ENCODE peak calls at places on chromosomes 11 and 22, in six cellular contexts. K is ovary, B is Peyer's patch, O is Karpas-422, V is lung, X is breast epithelium. H is an unnamed sample.

GRCh38 chr11:57453543-57454177 is 6.7 kb upstream of the RTN4RL2 start:
- DNase-seq in O (no peak), V (no peak), X (no peak), B (no peak), K (no peak), H (no peak)

GRCh38 chr11:13462311-13462927 is 603 bp downstream of the BTBD10 start:
- DNase-seq in O (peak), V (peak), K (peak), B (no peak), X (peak), H (peak)

GRCh38 chr11:8082391-8083087 is 1.5 kb downstream of the TUB start:
- DNase-seq in V (no peak), B (no peak), K (peak), X (no peak), O (no peak), H (no peak)

GRCh38 chr11:119167933-119168332 is 592 bp upstream of the NLRX1 start:
- DNase-seq in K (no peak), V (no peak), X (no peak), B (no peak), O (no peak), H (peak)

GRCh38 chr11:78690588-78690987 is 115.9 kb upstream of the NARS2 start:
- DNase-seq in O (no peak), V (no peak), B (no peak), X (no peak), K (no peak), H (no peak)

GRCh38 chr22:43000441-43001175 is 14.3 kb downstream of the PACSIN2 start:
- DNase-seq in V (no peak), K (no peak), B (no peak), X (no peak), O (no peak), H (no peak)

GRCh38 chr11:46917109-46918086 is 952 bp downstream of the LRP4 start:
- DNase-seq in X (no peak), V (no peak), O (no peak), K (no peak), B (peak), H (no peak)

GRCh38 chr11:6576471-6577373 is 26.7 kb downstream of the RRP8 start:
- DNase-seq in K (peak), X (no peak), O (no peak), B (no peak), V (no peak), H (no peak)

GRCh38 chr22:48045369-48045768 is 1282.9 kb downstream of the TBC1D22A start:
- DNase-seq in O (no peak), B (no peak), X (no peak), K (no peak), V (no peak), H (peak)

GRCh38 chr11:94424662-94425061 is 23.4 kb upstream of the GPR83 start:
- DNase-seq in V (no peak), K (no peak), X (no peak), B (no peak), O (no peak), H (no peak)

GRCh38 chr11:13329670-13330401 is 52.2 kb downstream of the BMAL1 start:
- DNase-seq in X (no peak), K (no peak), O (no peak), V (peak), B (no peak), H (no peak)

GRCh38 chr11:14725150-14725549 is 81.5 kb downstream of the PDE3B start:
- DNase-seq in K (no peak), V (no peak), X (no peak), B (no peak), O (no peak), H (no peak)

GRCh38 chr11:132941024-132941646 is 591.2 kb downstream of the OPCML start:
- DNase-seq in V (no peak), K (no peak), X (no peak), B (no peak), O (peak), H (no peak)

GRCh38 chr11:16184588-16184987 is 171.8 kb downstream of the SOX6 start:
- DNase-seq in V (no peak), X (no peak), K (no peak), B (no peak), O (no peak), H (no peak)

GRCh38 chr11:118820412-118821357 is 29.7 kb upstream of the DDX6 start:
- DNase-seq in B (peak), O (peak), X (peak), V (peak), K (no peak), H (peak)

GRCh38 chr22:39317084-39317755 is 2.2 kb downstream of the RPL3 start:
- DNase-seq in V (no peak), K (no peak), X (no peak), B (peak), O (peak), H (no peak)

GRCh38 chr22:39317756-39318506 is 1.5 kb downstream of the RPL3 start:
- DNase-seq in X (no peak), K (no peak), O (no peak), V (no peak), B (peak), H (no peak)

GRCh38 chr22:39315389-39315788 is 4.0 kb downstream of the RPL3 start:
- DNase-seq in V (no peak), B (peak), X (no peak), O (no peak), K (no peak), H (no peak)

GRCh38 chr22:39318507-39319283 is 728 bp downstream of the RPL3 start:
- DNase-seq in O (no peak), X (no peak), V (no peak), K (no peak), B (peak), H (peak)

GRCh38 chr22:39316440-39317083 is 2.9 kb downstream of the RPL3 start:
- DNase-seq in V (peak), K (peak), X (peak), B (peak), O (peak), H (peak)
- H3K4me3 ChIP-seq in V (no peak), K (no peak), X (no peak), B (peak), O (peak), H (no peak)

GRCh38 chr11:66325140-66325754 is 8.4 kb upstream of the CD248 start:
- DNase-seq in O (no peak), X (no peak), K (peak), B (no peak), V (no peak), H (no peak)
- H3K4me3 ChIP-seq in O (no peak), X (no peak), K (no peak), B (no peak), V (no peak), H (no peak)

DNA sequence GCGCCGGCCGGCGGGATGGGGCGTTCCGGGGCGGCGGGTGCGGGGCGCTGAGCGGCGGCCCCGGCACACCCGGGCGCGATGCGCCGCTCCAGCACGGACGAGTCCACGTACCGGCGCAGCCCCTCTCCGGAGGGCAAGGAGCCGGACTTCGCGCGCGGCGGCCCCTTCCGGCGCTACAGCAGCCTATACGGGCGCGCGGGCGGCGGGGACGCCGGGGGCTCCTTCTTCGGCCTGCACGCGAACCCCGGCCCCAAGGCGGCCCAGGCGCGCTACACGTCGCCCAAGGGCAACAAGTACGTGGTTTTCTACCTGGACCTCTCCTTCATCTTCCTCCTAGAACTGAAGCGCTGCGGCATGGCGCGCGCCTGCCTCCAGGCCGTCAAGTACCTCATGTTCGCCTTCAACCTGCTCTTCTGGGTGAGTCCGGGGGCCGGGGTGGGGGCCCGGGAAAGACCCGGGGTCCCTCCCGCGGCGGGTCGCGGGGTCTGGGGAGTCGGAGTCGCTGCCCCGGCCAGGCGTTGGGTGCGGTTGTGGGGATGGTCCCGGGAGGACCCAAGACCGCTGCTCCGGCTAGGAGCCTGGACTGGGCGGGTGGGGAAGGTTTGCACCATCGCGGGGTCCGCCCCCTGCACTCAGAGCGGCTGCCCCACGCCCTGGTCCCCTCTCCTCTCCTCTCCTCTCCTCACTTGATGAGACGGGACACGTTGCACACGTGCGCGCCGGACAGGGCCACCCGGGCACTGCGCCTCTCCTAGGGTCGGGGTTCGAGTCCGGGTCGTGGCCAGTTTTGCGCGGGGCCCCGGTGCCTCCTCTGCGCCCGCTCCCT is 7.5 kb downstream of the TSPAN4 start:
- DNase-seq in O (no peak), X (no peak), K (no peak), B (no peak), V (no peak), H (no peak)
- H3K4me3 ChIP-seq in O (no peak), X (peak), K (peak), B (peak), V (no peak), H (no peak)

DNA sequence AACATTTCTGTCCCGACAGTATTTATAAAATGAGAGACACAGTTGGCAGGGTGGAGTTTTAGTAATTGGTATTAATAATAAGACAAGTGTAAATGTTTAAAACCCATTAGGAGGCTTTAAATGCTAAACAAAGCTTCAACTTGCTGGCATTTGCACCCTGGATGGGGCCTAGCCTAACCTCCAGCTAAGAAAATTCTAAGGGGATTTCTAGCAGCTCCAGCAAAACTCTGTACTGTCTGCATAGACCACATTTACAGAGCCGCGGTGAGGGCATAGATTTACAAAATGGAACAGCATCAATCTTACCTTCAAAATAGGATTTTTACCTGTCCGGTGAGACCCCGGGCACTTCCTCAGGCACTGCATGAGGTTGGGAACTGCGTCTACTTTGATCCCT is 113.9 kb upstream of the ANO1 start:
- DNase-seq in B (no peak), V (no peak), X (no peak), O (no peak), K (no peak), H (no peak)
- H3K4me3 ChIP-seq in B (no peak), V (no peak), X (no peak), O (no peak), K (no peak), H (no peak)

GRCh38 chr11:44624761-44625221 is 59.3 kb downstream of the CD82 start:
- DNase-seq in B (peak), O (no peak), K (no peak), V (peak), X (no peak), H (no peak)
- H3K4me3 ChIP-seq in B (no peak), O (no peak), K (no peak), V (no peak), X (no peak), H (no peak)

GRCh38 chr22:20205464-20205963 is 54.7 kb upstream of the CCDC188 start:
- DNase-seq in B (no peak), X (no peak), K (no peak), V (no peak), O (no peak), H (no peak)
- H3K4me3 ChIP-seq in B (peak), X (no peak), K (no peak), V (no peak), O (peak), H (no peak)

GRCh38 chr11:86138958-86139357 is 70.1 kb upstream of the PICALM start:
- DNase-seq in V (no peak), K (no peak), X (no peak), B (no peak), O (no peak), H (no peak)

GRCh38 chr11:86145439-86146156 is 76.7 kb upstream of the PICALM start:
- DNase-seq in K (no peak), V (no peak), X (no peak), B (no peak), O (no peak), H (no peak)

GRCh38 chr11:86140334-86140733 is 71.5 kb upstream of the PICALM start:
- DNase-seq in X (no peak), B (no peak), K (no peak), V (no peak), O (no peak), H (no peak)

GRCh38 chr11:86143429-86144030 is 74.6 kb upstream of the PICALM start:
- DNase-seq in V (peak), X (no peak), B (no peak), K (no peak), O (no peak), H (no peak)

GRCh38 chr11:86141645-86142569 is 73.0 kb upstream of the PICALM start:
- DNase-seq in X (no peak), O (no peak), K (no peak), B (no peak), V (no peak), H (no peak)
- H3K4me3 ChIP-seq in X (no peak), O (no peak), K (no peak), B (no peak), V (no peak), H (no peak)